ENCODE peak calls at places on chromosomes 4 and X, in seven cellular contexts. One of them, this sample, is unnamed.

GRCh38 chrX:25049347-25049746 is 33.6 kb upstream of the ARX start:
- DNase-seq in brain microvascular endothelial cell: peak
- DNase-seq in fibroblast of pulmonary artery: peak
- DNase-seq in HepG2: no peak
- DNase-seq in spleen: no peak
- DNase-seq in foreskin fibroblast: no peak
- DNase-seq in PC-3: no peak
- DNase-seq in this sample: no peak

GRCh38 chr4:168540086-168540864 is 43.4 kb downstream of the PALLD start:
- DNase-seq in brain microvascular endothelial cell: peak
- DNase-seq in fibroblast of pulmonary artery: no peak
- DNase-seq in HepG2: no peak
- DNase-seq in spleen: no peak
- DNase-seq in foreskin fibroblast: no peak
- DNase-seq in PC-3: no peak
- DNase-seq in this sample: no peak

GRCh38 chr4:84483738-84484137 is 15.4 kb downstream of the NKX6-1 start:
- DNase-seq in brain microvascular endothelial cell: no peak
- DNase-seq in fibroblast of pulmonary artery: no peak
- DNase-seq in HepG2: no peak
- DNase-seq in spleen: no peak
- DNase-seq in foreskin fibroblast: no peak
- DNase-seq in PC-3: no peak
- DNase-seq in this sample: no peak

GRCh38 chrX:138128025-138128671 is 562.2 kb downstream of the ZIC3 start:
- DNase-seq in brain microvascular endothelial cell: peak
- DNase-seq in fibroblast of pulmonary artery: peak
- DNase-seq in HepG2: peak
- DNase-seq in spleen: no peak
- DNase-seq in foreskin fibroblast: no peak
- DNase-seq in PC-3: peak
- DNase-seq in this sample: peak

GRCh38 chr4:137375111-137375850 is 157.0 kb downstream of the PCDH18 start:
- DNase-seq in brain microvascular endothelial cell: no peak
- DNase-seq in fibroblast of pulmonary artery: no peak
- DNase-seq in HepG2: no peak
- DNase-seq in spleen: no peak
- DNase-seq in foreskin fibroblast: no peak
- DNase-seq in PC-3: no peak
- DNase-seq in this sample: no peak

GRCh38 chr4:163744861-163745260 is 250.4 kb downstream of the TMA16 start:
- DNase-seq in brain microvascular endothelial cell: no peak
- DNase-seq in fibroblast of pulmonary artery: no peak
- DNase-seq in HepG2: no peak
- DNase-seq in spleen: no peak
- DNase-seq in foreskin fibroblast: no peak
- DNase-seq in PC-3: no peak
- DNase-seq in this sample: no peak

GRCh38 chrX:11422529-11422857 is 129.3 kb downstream of the AMELX start:
- DNase-seq in brain microvascular endothelial cell: no peak
- DNase-seq in fibroblast of pulmonary artery: no peak
- DNase-seq in HepG2: no peak
- DNase-seq in spleen: no peak
- DNase-seq in foreskin fibroblast: no peak
- DNase-seq in PC-3: no peak
- DNase-seq in this sample: no peak

GRCh38 chrX:153226344-153227190 is 47.5 kb downstream of the MAGEA1 start:
- DNase-seq in brain microvascular endothelial cell: peak
- DNase-seq in fibroblast of pulmonary artery: peak
- DNase-seq in HepG2: no peak
- DNase-seq in spleen: no peak
- DNase-seq in foreskin fibroblast: peak
- DNase-seq in PC-3: peak
- DNase-seq in this sample: no peak

GRCh38 chrX:118286066-118286758 is 59.7 kb upstream of the WDR44 start:
- DNase-seq in brain microvascular endothelial cell: no peak
- DNase-seq in fibroblast of pulmonary artery: peak
- DNase-seq in HepG2: no peak
- DNase-seq in spleen: no peak
- DNase-seq in foreskin fibroblast: no peak
- DNase-seq in PC-3: no peak
- DNase-seq in this sample: no peak

GRCh38 chr4:26028793-26029511 is 114.9 kb downstream of the SMIM20 start:
- DNase-seq in brain microvascular endothelial cell: no peak
- DNase-seq in fibroblast of pulmonary artery: peak
- DNase-seq in HepG2: peak
- DNase-seq in spleen: peak
- DNase-seq in foreskin fibroblast: peak
- DNase-seq in PC-3: no peak
- DNase-seq in this sample: peak

GRCh38 chr4:76605099-76605563 is 170.1 kb downstream of the SHROOM3 start:
- DNase-seq in brain microvascular endothelial cell: no peak
- DNase-seq in fibroblast of pulmonary artery: no peak
- DNase-seq in HepG2: no peak
- DNase-seq in spleen: no peak
- DNase-seq in foreskin fibroblast: peak
- DNase-seq in PC-3: no peak
- DNase-seq in this sample: no peak

GRCh38 chr4:128917781-128918180 is 108.3 kb downstream of the JADE1 start:
- DNase-seq in brain microvascular endothelial cell: no peak
- DNase-seq in fibroblast of pulmonary artery: no peak
- DNase-seq in HepG2: no peak
- DNase-seq in spleen: no peak
- DNase-seq in foreskin fibroblast: no peak
- DNase-seq in PC-3: no peak
- DNase-seq in this sample: no peak

GRCh38 chr4:186617921-186618320 is 62.6 kb upstream of the MTNR1A start:
- DNase-seq in brain microvascular endothelial cell: no peak
- DNase-seq in fibroblast of pulmonary artery: no peak
- DNase-seq in HepG2: no peak
- DNase-seq in spleen: no peak
- DNase-seq in foreskin fibroblast: peak
- DNase-seq in PC-3: no peak
- DNase-seq in this sample: no peak

GRCh38 chr4:16764622-16765021 is 133.8 kb downstream of the LDB2 start:
- DNase-seq in brain microvascular endothelial cell: no peak
- DNase-seq in fibroblast of pulmonary artery: peak
- DNase-seq in HepG2: peak
- DNase-seq in spleen: no peak
- DNase-seq in foreskin fibroblast: no peak
- DNase-seq in PC-3: peak
- DNase-seq in this sample: no peak

GRCh38 chrX:148412006-148412405 is 88.4 kb upstream of the AFF2 start:
- DNase-seq in brain microvascular endothelial cell: no peak
- DNase-seq in fibroblast of pulmonary artery: no peak
- DNase-seq in HepG2: no peak
- DNase-seq in spleen: no peak
- DNase-seq in foreskin fibroblast: no peak
- DNase-seq in PC-3: no peak
- DNase-seq in this sample: no peak

GRCh38 chr4:16865897-16866283 is 32.6 kb downstream of the LDB2 start:
- DNase-seq in brain microvascular endothelial cell: no peak
- DNase-seq in fibroblast of pulmonary artery: no peak
- DNase-seq in HepG2: no peak
- DNase-seq in spleen: no peak
- DNase-seq in foreskin fibroblast: no peak
- DNase-seq in PC-3: no peak
- DNase-seq in this sample: no peak

GRCh38 chr4:82561745-82562552 is at the start of gene TMEM150C:
- DNase-seq in brain microvascular endothelial cell: no peak
- DNase-seq in fibroblast of pulmonary artery: peak
- DNase-seq in HepG2: no peak
- DNase-seq in spleen: no peak
- DNase-seq in foreskin fibroblast: no peak
- DNase-seq in PC-3: peak
- DNase-seq in this sample: peak

DNA sequence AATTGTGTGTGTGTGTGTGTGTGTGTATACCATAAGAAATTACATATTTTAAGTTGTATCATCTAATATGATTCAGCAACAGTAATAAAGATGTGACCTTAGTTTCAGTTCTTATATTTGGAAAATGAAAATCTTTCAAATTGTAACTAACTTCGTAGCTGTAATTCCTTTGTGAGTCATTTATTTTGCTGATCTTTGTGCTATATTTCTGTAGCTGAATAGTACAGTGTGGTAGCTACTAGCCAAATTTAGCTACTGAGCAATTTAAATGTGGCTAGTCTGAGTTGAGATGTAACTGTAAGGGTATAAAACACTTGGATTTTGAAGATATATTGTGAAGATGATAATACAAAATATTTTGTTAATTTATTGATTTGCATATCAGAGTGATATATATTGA is 116.4 kb downstream of the RAP1GDS1 start:
- DNase-seq in brain microvascular endothelial cell: no peak
- DNase-seq in fibroblast of pulmonary artery: peak
- DNase-seq in HepG2: no peak
- DNase-seq in spleen: no peak
- DNase-seq in foreskin fibroblast: no peak
- DNase-seq in PC-3: no peak
- DNase-seq in this sample: no peak
- H3K4me3 ChIP-seq in brain microvascular endothelial cell: no peak
- H3K4me3 ChIP-seq in fibroblast of pulmonary artery: no peak
- H3K4me3 ChIP-seq in HepG2: no peak
- H3K4me3 ChIP-seq in spleen: no peak
- H3K4me3 ChIP-seq in foreskin fibroblast: no peak
- H3K4me3 ChIP-seq in PC-3: no peak
- H3K4me3 ChIP-seq in this sample: no peak

DNA sequence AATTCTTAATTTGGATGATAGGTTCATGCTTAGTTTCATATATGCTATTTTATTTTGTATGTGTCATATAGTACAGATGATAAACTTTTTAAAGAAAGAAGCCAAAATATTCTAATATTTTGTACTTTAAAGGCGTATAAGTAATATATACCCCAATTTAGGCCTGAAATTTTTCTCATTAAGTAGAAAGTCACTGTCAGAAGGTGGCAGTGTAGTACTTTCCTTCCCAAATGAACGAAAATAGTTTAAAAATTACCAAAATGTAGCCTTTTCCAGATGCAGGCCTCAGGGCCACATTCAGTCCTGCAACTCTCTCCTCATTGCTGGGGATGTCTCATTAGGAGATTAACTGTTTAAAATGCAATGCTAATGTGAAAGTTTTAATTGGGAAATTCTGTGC is 1263.6 kb downstream of the C4orf33 start:
- DNase-seq in brain microvascular endothelial cell: peak
- DNase-seq in fibroblast of pulmonary artery: peak
- DNase-seq in HepG2: peak
- DNase-seq in spleen: no peak
- DNase-seq in foreskin fibroblast: peak
- DNase-seq in PC-3: peak
- DNase-seq in this sample: no peak
- TF ChIP-seq CTCF in brain microvascular endothelial cell: peak
- TF ChIP-seq CTCF in fibroblast of pulmonary artery: peak
- TF ChIP-seq CTCF in HepG2: peak
- TF ChIP-seq CTCF in spleen: no peak
- TF ChIP-seq CTCF in foreskin fibroblast: peak
- TF ChIP-seq CTCF in PC-3: peak
- TF ChIP-seq CTCF in this sample: no peak

GRCh38 chr4:152616804-152617203 is 63.0 kb downstream of the TMEM154 start:
- DNase-seq in brain microvascular endothelial cell: no peak
- DNase-seq in fibroblast of pulmonary artery: no peak
- DNase-seq in HepG2: no peak
- DNase-seq in spleen: no peak
- DNase-seq in foreskin fibroblast: no peak
- DNase-seq in PC-3: no peak
- DNase-seq in this sample: no peak

GRCh38 chr4:152620218-152620617 is 59.6 kb downstream of the TMEM154 start:
- DNase-seq in brain microvascular endothelial cell: no peak
- DNase-seq in fibroblast of pulmonary artery: no peak
- DNase-seq in HepG2: no peak
- DNase-seq in spleen: no peak
- DNase-seq in foreskin fibroblast: no peak
- DNase-seq in PC-3: no peak
- DNase-seq in this sample: no peak

GRCh38 chr4:152618971-152619370 is 60.8 kb downstream of the TMEM154 start:
- DNase-seq in brain microvascular endothelial cell: no peak
- DNase-seq in fibroblast of pulmonary artery: no peak
- DNase-seq in HepG2: no peak
- DNase-seq in spleen: no peak
- DNase-seq in foreskin fibroblast: no peak
- DNase-seq in PC-3: peak
- DNase-seq in this sample: no peak

GRCh38 chr4:152619556-152619955 is 60.2 kb downstream of the TMEM154 start:
- DNase-seq in brain microvascular endothelial cell: no peak
- DNase-seq in fibroblast of pulmonary artery: no peak
- DNase-seq in HepG2: no peak
- DNase-seq in spleen: no peak
- DNase-seq in foreskin fibroblast: no peak
- DNase-seq in PC-3: no peak
- DNase-seq in this sample: no peak

GRCh38 chr4:152620915-152621314 is 58.9 kb downstream of the TMEM154 start:
- DNase-seq in brain microvascular endothelial cell: no peak
- DNase-seq in fibroblast of pulmonary artery: no peak
- DNase-seq in HepG2: no peak
- DNase-seq in spleen: no peak
- DNase-seq in foreskin fibroblast: no peak
- DNase-seq in PC-3: no peak
- DNase-seq in this sample: no peak
- H3K4me3 ChIP-seq in brain microvascular endothelial cell: no peak
- H3K4me3 ChIP-seq in fibroblast of pulmonary artery: no peak
- H3K4me3 ChIP-seq in HepG2: no peak
- H3K4me3 ChIP-seq in spleen: no peak
- H3K4me3 ChIP-seq in foreskin fibroblast: no peak
- H3K4me3 ChIP-seq in PC-3: no peak
- H3K4me3 ChIP-seq in this sample: no peak

GRCh38 chr4:173466101-173466500 is 63.9 kb downstream of the HAND2 start:
- DNase-seq in brain microvascular endothelial cell: no peak
- DNase-seq in fibroblast of pulmonary artery: no peak
- DNase-seq in HepG2: no peak
- DNase-seq in spleen: no peak
- DNase-seq in foreskin fibroblast: no peak
- DNase-seq in PC-3: no peak
- DNase-seq in this sample: no peak

GRCh38 chr4:173468314-173468713 is 61.7 kb downstream of the HAND2 start:
- DNase-seq in brain microvascular endothelial cell: no peak
- DNase-seq in fibroblast of pulmonary artery: no peak
- DNase-seq in HepG2: no peak
- DNase-seq in spleen: no peak
- DNase-seq in foreskin fibroblast: no peak
- DNase-seq in PC-3: no peak
- DNase-seq in this sample: no peak

GRCh38 chr4:173463816-173464215 is 64.9 kb upstream of the SCRG1 start:
- DNase-seq in brain microvascular endothelial cell: no peak
- DNase-seq in fibroblast of pulmonary artery: no peak
- DNase-seq in HepG2: no peak
- DNase-seq in spleen: no peak
- DNase-seq in foreskin fibroblast: no peak
- DNase-seq in PC-3: no peak
- DNase-seq in this sample: no peak

GRCh38 chr4:173464486-173464885 is 65.5 kb downstream of the HAND2 start:
- DNase-seq in brain microvascular endothelial cell: no peak
- DNase-seq in fibroblast of pulmonary artery: no peak
- DNase-seq in HepG2: no peak
- DNase-seq in spleen: no peak
- DNase-seq in foreskin fibroblast: no peak
- DNase-seq in PC-3: no peak
- DNase-seq in this sample: no peak

DNA sequence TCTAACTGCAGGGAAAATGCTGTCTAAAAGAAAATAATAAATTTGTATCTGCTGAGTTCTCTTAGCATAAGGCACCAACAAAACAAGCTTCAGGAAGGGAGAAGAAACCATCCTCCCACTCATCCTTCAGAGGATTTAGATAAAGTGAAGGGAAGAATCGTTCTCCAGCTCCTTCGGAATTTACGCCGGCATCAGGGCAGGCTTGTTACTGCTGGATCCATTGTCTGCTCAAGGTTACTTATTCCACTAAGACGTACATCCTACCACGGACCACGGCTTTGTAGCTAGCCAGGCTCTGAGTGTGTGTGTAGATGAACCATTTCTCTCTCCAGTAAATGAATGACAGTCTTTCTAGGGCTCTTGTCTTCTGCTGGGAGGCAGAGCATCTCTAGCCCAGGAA is 60.4 kb downstream of the HAND2 start:
- DNase-seq in brain microvascular endothelial cell: no peak
- DNase-seq in fibroblast of pulmonary artery: no peak
- DNase-seq in HepG2: no peak
- DNase-seq in spleen: no peak
- DNase-seq in foreskin fibroblast: no peak
- DNase-seq in PC-3: no peak
- DNase-seq in this sample: no peak
- TF ChIP-seq CTCF in brain microvascular endothelial cell: no peak
- TF ChIP-seq CTCF in fibroblast of pulmonary artery: no peak
- TF ChIP-seq CTCF in HepG2: no peak
- TF ChIP-seq CTCF in spleen: no peak
- TF ChIP-seq CTCF in foreskin fibroblast: no peak
- TF ChIP-seq CTCF in PC-3: no peak
- TF ChIP-seq CTCF in this sample: no peak

This sample was measured in mucosa of descending colon.